ENCODE peak calls at places on chromosomes 11 and 22, in six cellular contexts. U is mesendoderm; G is H4; P is activated CD4-positive, alpha-beta T cell treated with anti-CD3 and anti-CD28 coated beads for 36 hours; K is retina; E is posterior cingulate gyrus. X is an unnamed sample.
A peak's percentile ranks its signal among the peaks of the same experiment; 100 is the strongest.

GRCh38 chr22:43381693-43382092 is 30.1 kb upstream of the MPPED1 start:
- DNase-seq in U (no peak), G (peak; percentile 66), P (no peak), E (no peak), K (no peak), X (no peak)

GRCh38 chr11:6468712-6469495 is 4.8 kb downstream of the TRIM3 start:
- DNase-seq in K (peak; percentile 82), P (peak; percentile 43), E (peak; percentile 85), G (peak; percentile 63), U (peak; percentile 98), X (peak; percentile 45)

GRCh38 chr11:119421941-119422504 is 949 bp downstream of the THY1 start:
- DNase-seq in P (peak; percentile 24), U (peak; percentile 83), K (peak; percentile 83), E (peak; percentile 52), G (no peak), X (peak; percentile 21)

GRCh38 chr22:43343262-43343988 is at the start of gene SCUBE1:
- DNase-seq in K (no peak), E (peak; percentile 41), P (peak; percentile 68), U (peak; percentile 66), G (no peak), X (peak; percentile 48)

GRCh38 chr11:132101861-132102260 is 731.4 kb downstream of the NTM start:
- DNase-seq in P (no peak), K (no peak), G (no peak), E (no peak), U (no peak), X (no peak)

GRCh38 chr22:45608763-45609180 is 62.9 kb upstream of the ATXN10 start:
- DNase-seq in E (no peak), K (no peak), G (peak; percentile 95), P (peak; percentile 38), U (no peak), X (peak; percentile 45)

GRCh38 chr11:887589-887988 is 23.0 kb downstream of the CHID1 start:
- DNase-seq in E (no peak), G (no peak), K (no peak), P (no peak), U (no peak), X (no peak)

GRCh38 chr22:29663230-29663826 is 56.5 kb upstream of the CABP7 start:
- DNase-seq in K (peak; percentile 43), U (no peak), P (no peak), E (no peak), G (no peak), X (no peak)

GRCh38 chr22:40279017-40279416 is 67.3 kb upstream of the ADSL start:
- DNase-seq in P (no peak), E (no peak), G (no peak), U (no peak), K (no peak), X (peak; percentile 15)

X was measured in activated CD8-positive, alpha-beta T cell treated with anti-CD3 and anti-CD28 coated beads for 36 hours.